ENCODE peak calls at places on chromosomes 6 and 20, in four cellular contexts. K, E, N and L are unnamed samples.

GRCh38 chr20:2729791-2730190 is 37.2 kb downstream of the EBF4 start:
- DNase-seq in N (peak), E (no peak), K (no peak), L (no peak)

GRCh38 chr20:47691632-47692031 is 93.6 kb downstream of the SULF2 start:
- DNase-seq in K (no peak), N (peak), E (no peak), L (no peak)

GRCh38 chr6:14046476-14047068 is 71.0 kb upstream of the CD83 start:
- DNase-seq in N (no peak), K (peak), E (peak), L (peak)

GRCh38 chr20:57748601-57749130 is 38.9 kb upstream of the PMEPA1 start:
- DNase-seq in K (peak), E (peak), N (peak), L (peak)

GRCh38 chr6:131107166-131107565 is 28.1 kb upstream of the AKAP7 start:
- DNase-seq in E (no peak), N (peak), K (no peak), L (no peak)

GRCh38 chr6:141033101-141033500 is 1099.6 kb upstream of the GJE1 start:
- DNase-seq in N (no peak), E (no peak), K (no peak), L (no peak)

GRCh38 chr20:24157213-24157612 is 168.6 kb upstream of the GGTLC1 start:
- DNase-seq in N (no peak), K (no peak), E (no peak), L (no peak)

GRCh38 chr6:142378138-142378875 is 76.5 kb downstream of the ADGRG6 start:
- DNase-seq in N (peak), K (no peak), E (no peak), L (no peak)